ENCODE peak calls at places on chromosome 16, in seven cellular contexts. J, U, H, E, V, F and L are unnamed samples.

GRCh38 chr16:57753448-57754353 is 18.1 kb downstream of the KATNB1 start:
- DNase-seq in H (no peak), J (no peak), F (no peak), U (no peak), E (no peak), V (no peak), L (no peak)

GRCh38 chr16:69939821-69940585 is 11.1 kb upstream of the CLEC18A start:
- DNase-seq in J (no peak), U (no peak), E (no peak), F (no peak), H (no peak), V (no peak), L (no peak)

GRCh38 chr16:17914168-17914567 is 422.4 kb downstream of the NPIPA8 start:
- DNase-seq in F (no peak), E (no peak), V (no peak), U (no peak), J (no peak), H (no peak), L (no peak)

GRCh38 chr16:25060920-25061319 is 45.8 kb upstream of the ARHGAP17 start:
- DNase-seq in F (no peak), U (no peak), J (no peak), E (no peak), H (no peak), V (no peak), L (no peak)

GRCh38 chr16:84446596-84447392 is 57.7 kb downstream of the MEAK7 start:
- DNase-seq in H (no peak), E (no peak), V (no peak), U (no peak), F (no peak), J (no peak), L (no peak)

GRCh38 chr16:16915771-16916170 is 536.8 kb downstream of the NPIPA7 start:
- DNase-seq in E (no peak), U (no peak), H (no peak), F (no peak), J (no peak), V (no peak), L (no peak)

GRCh38 chr16:89009343-89010209 is 32.6 kb upstream of the CBFA2T3 start:
- DNase-seq in E (peak), F (no peak), J (no peak), U (no peak), H (no peak), V (peak), L (peak)

GRCh38 chr16:70433456-70434103 is 5.3 kb downstream of the ST3GAL2 start:
- DNase-seq in U (no peak), H (no peak), E (no peak), F (no peak), V (peak), J (peak), L (peak)

GRCh38 chr16:84726670-84727467 is 27.1 kb downstream of the USP10 start:
- DNase-seq in F (no peak), H (no peak), V (no peak), E (peak), J (peak), U (no peak), L (no peak)

GRCh38 chr16:24010440-24011089 is 174.8 kb downstream of the PRKCB start:
- DNase-seq in F (peak), J (peak), E (peak), H (peak), V (peak), U (peak), L (no peak)

GRCh38 chr16:47578573-47578972 is 117.4 kb downstream of the PHKB start:
- DNase-seq in U (no peak), H (no peak), E (no peak), J (no peak), V (no peak), F (no peak), L (no peak)

GRCh38 chr16:88591577-88592021 is 21.4 kb downstream of the ZC3H18 start:
- DNase-seq in J (peak), E (no peak), U (no peak), H (no peak), V (no peak), F (no peak), L (peak)

DNA sequence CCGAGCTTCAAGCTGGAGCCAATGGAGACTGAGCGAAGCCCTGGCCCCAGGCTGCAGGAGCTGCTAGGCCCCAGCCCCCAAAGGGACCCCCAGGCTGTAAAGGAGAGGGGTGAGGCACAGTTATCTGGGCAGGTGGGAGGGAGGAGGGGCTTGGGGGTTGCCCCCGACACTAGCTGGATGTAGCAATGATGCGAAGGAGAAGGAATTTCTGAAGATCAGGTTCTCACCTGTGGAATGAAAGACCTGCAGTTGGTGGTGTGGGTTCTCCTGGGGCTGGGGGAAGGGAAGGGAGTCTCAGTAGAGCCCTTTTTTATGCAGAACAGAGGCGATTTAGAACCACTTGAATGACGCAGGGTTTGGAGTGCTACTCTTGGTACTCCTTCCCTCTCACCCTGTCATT is 1.8 kb downstream of the ZNF263 start:
- DNase-seq in H (no peak), U (no peak), E (peak), F (no peak), V (no peak), J (no peak), L (peak)
- H3K4me3 ChIP-seq in H (peak), U (peak), E (peak), F (peak), V (peak), J (no peak), L (peak)

GRCh38 chr16:67932462-67932840 is 789 bp upstream of the CTRL start:
- DNase-seq in E (no peak), H (no peak), F (no peak), J (no peak), U (no peak), V (no peak), L (no peak)

GRCh38 chr16:67935402-67936123 is 1.1 kb downstream of the PSMB10 start:
- DNase-seq in E (peak), J (peak), V (peak), H (peak), F (peak), U (peak), L (peak)

GRCh38 chr16:67935096-67935401 is 1.6 kb downstream of the PSMB10 start:
- DNase-seq in U (no peak), H (no peak), V (no peak), E (peak), F (no peak), J (no peak), L (peak)

GRCh38 chr16:67934306-67935095 is 2.1 kb downstream of the PSMB10 start:
- DNase-seq in J (no peak), U (no peak), E (no peak), H (no peak), V (no peak), F (no peak), L (no peak)

DNA sequence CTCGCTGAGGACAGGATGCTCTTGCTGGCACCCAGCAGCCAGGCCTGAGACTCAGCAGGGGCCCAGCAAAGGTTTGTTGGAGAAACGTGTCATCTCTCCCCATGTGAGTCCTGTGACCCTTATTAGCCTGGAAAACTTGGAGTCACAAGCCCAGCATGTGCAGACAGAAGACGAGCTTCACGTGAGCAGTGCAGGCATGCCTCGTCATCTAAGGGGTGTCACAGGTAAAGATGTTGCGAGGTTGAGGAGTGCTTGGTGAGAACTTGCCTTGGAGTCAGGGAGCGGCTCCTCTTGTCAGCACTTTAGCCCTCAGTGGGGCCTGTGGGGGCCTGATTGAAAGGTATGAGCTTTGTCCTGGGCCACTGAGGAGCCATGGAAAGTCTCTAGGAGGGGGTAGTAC is 2.1 kb upstream of the CTRL start:
- DNase-seq in V (no peak), E (no peak), U (no peak), J (no peak), F (no peak), H (no peak), L (no peak)
- TF ChIP-seq POLR2AphosphoS5 in V (no peak), E (no peak), U (no peak), J (no peak), F (no peak), H (no peak), L (no peak)

GRCh38 chr16:87541882-87542234 is 49.0 kb upstream of the ZCCHC14 start:
- DNase-seq in F (no peak), U (no peak), H (no peak), V (no peak), J (no peak), E (no peak), L (no peak)
- H3K4me3 ChIP-seq in F (peak), U (no peak), H (no peak), V (no peak), J (no peak), E (no peak), L (no peak)

GRCh38 chr16:11032922-11033291 is 88.5 kb downstream of the CLEC16A start:
- DNase-seq in V (no peak), F (peak), E (peak), U (no peak), J (peak), H (no peak), L (peak)
- TF ChIP-seq POLR2AphosphoS5 in V (no peak), F (peak), E (no peak), U (no peak), J (no peak), H (no peak), L (no peak)